ENCODE peak calls at places on chromosome 3, in nine cellular contexts. O is ovary; N is PC-3; U is choroid plexus epithelial cell; I is GM10248; P is CD8-positive, alpha-beta T cell; Y is H9; Q is stomach; W is endothelial cell. R is an unnamed sample.

GRCh38 chr3:138941259-138941885 is 5.6 kb downstream of the FOXL2 start:
- DNase-seq in O (peak; percentile 89), N (peak; percentile 53), U (peak; percentile 64), I (peak; percentile 25), P (no peak), Y (peak; percentile 81), Q (no peak), W (peak; percentile 81), R (no peak)

GRCh38 chr3:173399001-173399400 is 1.5 kb downstream of the NLGN1 start:
- DNase-seq in O (no peak), N (no peak), U (no peak), I (no peak), P (no peak), Y (no peak), Q (no peak), W (no peak), R (no peak)

GRCh38 chr3:7934362-7934761 is 567.3 kb upstream of the LMCD1 start:
- DNase-seq in O (no peak), N (no peak), U (no peak), I (no peak), P (no peak), Y (no peak), Q (peak; percentile 42), W (no peak), R (no peak)

GRCh38 chr3:53773586-53774368 is 72.4 kb downstream of the CHDH start:
- DNase-seq in O (peak; percentile 53), N (no peak), U (peak; percentile 89), I (peak; percentile 68), P (no peak), Y (no peak), Q (no peak), W (no peak), R (peak; percentile 61)

GRCh38 chr3:23481660-23482278 is 278.6 kb downstream of the UBE2E2 start:
- DNase-seq in O (no peak), N (no peak), U (no peak), I (peak; percentile 14), P (no peak), Y (no peak), Q (no peak), W (no peak), R (no peak)

GRCh38 chr3:35784162-35784561 is 144.8 kb downstream of the ARPP21 start:
- DNase-seq in O (no peak), N (no peak), U (no peak), I (no peak), P (no peak), Y (no peak), Q (no peak), W (no peak), R (no peak)

GRCh38 chr3:13536832-13537231 is 12.1 kb upstream of the FBLN2 start:
- DNase-seq in O (no peak), N (peak; percentile 52), U (peak; percentile 36), I (no peak), P (no peak), Y (no peak), Q (no peak), W (peak; percentile 36), R (no peak)

GRCh38 chr3:104392327-104392726 is 974.4 kb upstream of the ALCAM start:
- DNase-seq in O (no peak), N (no peak), U (peak; percentile 10), I (no peak), P (no peak), Y (no peak), Q (no peak), W (no peak), R (no peak)

GRCh38 chr3:55252921-55253320 is 234.2 kb downstream of the WNT5A start:
- DNase-seq in O (no peak), N (no peak), U (no peak), I (no peak), P (no peak), Y (no peak), Q (no peak), W (no peak), R (no peak)

GRCh38 chr3:33231755-33232465 is 13.3 kb upstream of the SUSD5 start:
- DNase-seq in O (no peak), N (no peak), U (no peak), I (no peak), P (no peak), Y (no peak), Q (no peak), W (no peak), R (no peak)

GRCh38 chr3:111156506-111156905 is 84.9 kb downstream of the NECTIN3 start:
- DNase-seq in O (no peak), N (no peak), U (peak; percentile 46), I (no peak), P (no peak), Y (no peak), Q (no peak), W (no peak), R (no peak)

GRCh38 chr3:89198598-89198997 is 91.2 kb downstream of the EPHA3 start:
- DNase-seq in O (no peak), N (no peak), U (no peak), I (no peak), P (no peak), Y (no peak), Q (no peak), W (no peak), R (no peak)

GRCh38 chr3:45783667-45784066 is 12.7 kb downstream of the SLC6A20 start:
- DNase-seq in O (no peak), N (no peak), U (no peak), I (no peak), P (no peak), Y (no peak), Q (no peak), W (no peak), R (no peak)

DNA sequence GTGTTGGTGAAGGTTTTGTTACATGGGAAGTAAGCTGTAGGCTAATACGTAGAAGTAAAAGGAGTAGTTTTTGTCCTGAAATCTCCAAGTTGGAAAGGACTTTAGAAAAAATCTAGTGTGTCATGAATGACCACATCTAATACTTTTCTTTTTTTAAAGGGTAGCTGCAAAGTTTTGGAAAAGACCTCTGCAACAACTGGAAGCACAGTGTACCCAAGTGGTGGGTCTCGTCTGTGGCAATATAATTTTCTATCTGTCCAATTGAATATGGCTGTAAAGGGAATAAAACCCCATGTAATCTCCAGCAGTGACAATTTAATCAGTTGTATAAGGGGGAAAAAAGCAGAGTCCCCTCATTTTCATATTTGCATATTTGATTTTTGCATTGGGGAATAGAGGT is 531.2 kb downstream of the ZIC1 start:
- DNase-seq in O (no peak), N (no peak), U (peak; percentile 48), I (no peak), P (no peak), Y (no peak), Q (no peak), W (no peak), R (no peak)
- TF ChIP-seq CTCF in O (no peak), N (no peak), U (peak; percentile 35), I (no peak), P (no peak), Y (no peak), Q (no peak), W (no peak), R (no peak)

GRCh38 chr3:143037867-143038266 is 36.5 kb downstream of the U2SURP start:
- DNase-seq in O (no peak), N (no peak), U (no peak), I (no peak), P (no peak), Y (no peak), Q (no peak), W (no peak), R (no peak)
- TF ChIP-seq CTCF in O (no peak), N (peak; percentile 50), U (no peak), I (no peak), P (no peak), Y (peak; percentile 38), Q (no peak), W (peak; percentile 22), R (peak; percentile 18)

GRCh38 chr3:52533623-52534280 is at the start of gene NT5DC2:
- DNase-seq in O (peak; percentile 84), N (peak; percentile 83), U (peak; percentile 59), I (peak; percentile 93), P (peak; percentile 53), Y (peak; percentile 60), Q (peak; percentile 80), W (peak; percentile 76), R (no peak)
- TF ChIP-seq CTCF in O (no peak), N (peak; percentile 8), U (no peak), I (peak; percentile 45), P (no peak), Y (peak; percentile 19), Q (no peak), W (no peak), R (no peak)

GRCh38 chr3:69370156-69370944 is 15.5 kb downstream of the FRMD4B start:
- DNase-seq in O (peak; percentile 42), N (peak; percentile 23), U (no peak), I (no peak), P (peak; percentile 25), Y (no peak), Q (peak; percentile 74), W (no peak), R (no peak)
- TF ChIP-seq CTCF in O (no peak), N (no peak), U (no peak), I (no peak), P (no peak), Y (no peak), Q (no peak), W (no peak), R (no peak)